ENCODE peak calls at places on chromosome 10, in six cellular contexts. K is endothelial cell; D is cardiac muscle cell; S is activated CD8-positive, alpha-beta memory T cell treated with anti-CD3 and anti-CD28 coated beads, Interleukin-2, amount 50 U/mL, for 48 hours; W is spleen; G is heart right ventricle. P is an unnamed sample.

GRCh38 chr10:118850418-118851061 is 95.8 kb upstream of the CACUL1 start:
- DNase-seq in K (peak; percentile 83), D (peak; percentile 73), S (peak; percentile 91), W (peak; percentile 89), G (peak; percentile 61), P (peak; percentile 89)

GRCh38 chr10:78602201-78602917 is 466.4 kb upstream of the ZMIZ1 start:
- DNase-seq in K (no peak), D (no peak), S (peak; percentile 63), W (no peak), G (no peak), P (no peak)

GRCh38 chr10:96244354-96244753 is 27.0 kb downstream of the BLNK start:
- DNase-seq in K (no peak), D (no peak), S (no peak), W (peak; percentile 87), G (no peak), P (no peak)

GRCh38 chr10:5419466-5420094 is 7.2 kb downstream of the NET1 start:
- DNase-seq in K (no peak), D (no peak), S (no peak), W (no peak), G (no peak), P (no peak)

GRCh38 chr10:1882728-1883127 is 145.4 kb upstream of the ADARB2 start:
- DNase-seq in K (no peak), D (no peak), S (no peak), W (no peak), G (no peak), P (no peak)

GRCh38 chr10:120741415-120741814 is 109.7 kb upstream of the WDR11 start:
- DNase-seq in K (no peak), D (no peak), S (no peak), W (no peak), G (no peak), P (no peak)

GRCh38 chr10:46546591-46547330 is 9.7 kb downstream of the GPRIN2 start:
- DNase-seq in K (peak; percentile 3), D (no peak), S (peak; percentile 51), W (peak; percentile 73), G (no peak), P (no peak)

GRCh38 chr10:98269435-98269912 is 1.5 kb upstream of the LOXL4 start:
- DNase-seq in K (no peak), D (peak; percentile 73), S (peak; percentile 44), W (no peak), G (peak; percentile 84), P (peak; percentile 87)

GRCh38 chr10:69632516-69633199 is 2.6 kb downstream of the FAM241B start:
- DNase-seq in K (no peak), D (no peak), S (no peak), W (peak; percentile 61), G (no peak), P (no peak)

GRCh38 chr10:79547973-79548372 is 12.2 kb downstream of the SFTPA2 start:
- DNase-seq in K (no peak), D (no peak), S (no peak), W (no peak), G (no peak), P (no peak)

GRCh38 chr10:28494420-28494819 is 38.5 kb upstream of the WAC start:
- DNase-seq in K (no peak), D (no peak), S (no peak), W (no peak), G (no peak), P (no peak)

GRCh38 chr10:48670978-48671913 is 13.4 kb upstream of the WDFY4 start:
- DNase-seq in K (no peak), D (no peak), S (no peak), W (peak; percentile 96), G (no peak), P (no peak)

GRCh38 chr10:59435707-59436106 is 73.4 kb upstream of the FAM13C start:
- DNase-seq in K (no peak), D (no peak), S (no peak), W (no peak), G (no peak), P (no peak)

GRCh38 chr10:69655868-69656555 is 26.0 kb downstream of the FAM241B start:
- DNase-seq in K (no peak), D (no peak), S (no peak), W (peak; percentile 67), G (no peak), P (no peak)

GRCh38 chr10:323651-324293 is 188.5 kb downstream of the ZMYND11 start:
- DNase-seq in K (no peak), D (no peak), S (peak; percentile 61), W (peak; percentile 90), G (peak; percentile 74), P (peak; percentile 89)

GRCh38 chr10:1188556-1189135 is 132.5 kb downstream of the WDR37 start:
- DNase-seq in K (no peak), D (no peak), S (no peak), W (no peak), G (no peak), P (no peak)

P was measured in Right ventricle myocardium inferior.